ENCODE peak calls at places on chromosome 5, in seven cellular contexts. D is IMR-90, W is H9, I is H1, V is neuronal stem cell, F is mesenchymal stem cell, Y is trophoblast cell. H is an unnamed sample.

GRCh38 chr5:68049053-68049713 is 166.4 kb upstream of the PIK3R1 start:
- DNase-seq in D (no peak), W (no peak), I (no peak), V (no peak), F (no peak), Y (no peak), H (no peak)

GRCh38 chr5:112312295-112312694 is 106.8 kb downstream of the EPB41L4A start:
- DNase-seq in D (no peak), W (no peak), I (no peak), V (no peak), F (no peak), Y (no peak), H (no peak)

GRCh38 chr5:72497823-72498222 is 9.4 kb downstream of the ZNF366 start:
- DNase-seq in D (no peak), W (no peak), I (no peak), V (no peak), F (no peak), Y (no peak), H (no peak)

GRCh38 chr5:28284788-28285187 is 1246.4 kb upstream of the CDH9 start:
- DNase-seq in D (no peak), W (no peak), I (no peak), V (no peak), F (no peak), Y (no peak), H (no peak)

GRCh38 chr5:88666761-88667186 is 216.2 kb downstream of the MEF2C start:
- DNase-seq in D (peak; percentile 15), W (peak; percentile 73), I (no peak), V (no peak), F (peak; percentile 56), Y (no peak), H (peak; percentile 61)

GRCh38 chr5:35884125-35884788 is 27.6 kb downstream of the IL7R start:
- DNase-seq in D (peak; percentile 90), W (peak; percentile 30), I (no peak), V (no peak), F (peak; percentile 91), Y (peak; percentile 99), H (peak; percentile 94)

GRCh38 chr5:73448451-73449136 is at the start of gene FOXD1:
- DNase-seq in D (peak; percentile 97), W (peak; percentile 93), I (peak; percentile 88), V (no peak), F (peak; percentile 94), Y (peak; percentile 74), H (peak; percentile 94)

GRCh38 chr5:14767942-14768837 is 103.4 kb downstream of the ANKH start:
- DNase-seq in D (no peak), W (no peak), I (no peak), V (no peak), F (no peak), Y (no peak), H (no peak)

GRCh38 chr5:90941002-90941720 is 382.6 kb downstream of the ADGRV1 start:
- DNase-seq in D (no peak), W (no peak), I (no peak), V (no peak), F (no peak), Y (no peak), H (no peak)

GRCh38 chr5:175035882-175036533 is 311.6 kb downstream of the MSX2 start:
- DNase-seq in D (no peak), W (no peak), I (no peak), V (no peak), F (no peak), Y (no peak), H (peak; percentile 28)

GRCh38 chr5:56766926-56767325 is 48.4 kb upstream of the MAP3K1 start:
- DNase-seq in D (no peak), W (no peak), I (no peak), V (no peak), F (no peak), Y (no peak), H (no peak)

GRCh38 chr5:180095545-180095944 is 24.0 kb upstream of the RNF130 start:
- DNase-seq in D (no peak), W (no peak), I (no peak), V (no peak), F (no peak), Y (no peak), H (no peak)

GRCh38 chr5:111779260-111780254 is 22.6 kb upstream of the NREP start:
- DNase-seq in D (peak; percentile 39), W (no peak), I (no peak), V (no peak), F (peak; percentile 56), Y (no peak), H (no peak)

GRCh38 chr5:43315262-43315661 is 2.0 kb upstream of the HMGCS1 start:
- DNase-seq in D (peak; percentile 57), W (no peak), I (no peak), V (no peak), F (peak; percentile 26), Y (peak; percentile 93), H (peak; percentile 18)

GRCh38 chr5:125258610-125259009 is 512.2 kb upstream of the ZNF608 start:
- DNase-seq in D (no peak), W (no peak), I (no peak), V (no peak), F (no peak), Y (no peak), H (no peak)

GRCh38 chr5:157219491-157220271 is 39.0 kb downstream of the ITK start:
- DNase-seq in D (no peak), W (no peak), I (no peak), V (no peak), F (no peak), Y (no peak), H (no peak)

GRCh38 chr5:98489021-98489420 is 284.4 kb upstream of the RGMB start:
- DNase-seq in D (no peak), W (no peak), I (no peak), V (no peak), F (no peak), Y (no peak), H (no peak)

GRCh38 chr5:113378486-113378885 is 56.3 kb downstream of the TSSK1B start:
- DNase-seq in D (no peak), W (no peak), I (no peak), V (no peak), F (peak; percentile 11), Y (peak; percentile 22), H (no peak)

GRCh38 chr5:16615737-16616535 is 861 bp downstream of the RETREG1 start:
- DNase-seq in D (no peak), W (peak; percentile 32), I (no peak), V (no peak), F (no peak), Y (no peak), H (no peak)

GRCh38 chr5:96256795-96257470 is 176.1 kb downstream of the PCSK1 start:
- DNase-seq in D (peak; percentile 96), W (no peak), I (no peak), V (no peak), F (peak; percentile 95), Y (peak; percentile 87), H (peak; percentile 41)

GRCh38 chr5:116428966-116429365 is 145.7 kb downstream of the SEMA6A start:
- DNase-seq in D (no peak), W (no peak), I (no peak), V (no peak), F (no peak), Y (no peak), H (no peak)

GRCh38 chr5:456351-457194 is 13.6 kb downstream of the EXOC3 start:
- DNase-seq in D (no peak), W (peak; percentile 21), I (no peak), V (no peak), F (no peak), Y (no peak), H (no peak)

GRCh38 chr5:78779771-78780616 is 131.4 kb upstream of the LHFPL2 start:
- DNase-seq in D (peak; percentile 93), W (no peak), I (no peak), V (no peak), F (peak; percentile 47), Y (no peak), H (peak; percentile 41)

GRCh38 chr5:118290204-118290603 is 698.1 kb downstream of the DTWD2 start:
- DNase-seq in D (no peak), W (no peak), I (no peak), V (no peak), F (no peak), Y (no peak), H (no peak)
- H3K4ac ChIP-seq in D (no peak overlapping the region), W (no peak overlapping the region), I (no peak overlapping the region), V (no peak overlapping the region), F (no peak overlapping the region), Y (no peak overlapping the region), H (no peak overlapping the region)

GRCh38 chr5:65612298-65612907 is 11.7 kb downstream of the TRIM23 start:
- DNase-seq in D (no peak), W (no peak), I (no peak), V (no peak), F (no peak), Y (no peak), H (no peak)
- H3K27ac ChIP-seq in D (no peak overlapping the region), W (no peak overlapping the region), I (no peak overlapping the region), V (no peak overlapping the region), F (peak overlapping the region; percentile 45), Y (no peak overlapping the region), H (no peak overlapping the region)

GRCh38 chr5:122532035-122532434 is 220.0 kb downstream of the SNCAIP start:
- DNase-seq in D (no peak), W (no peak), I (no peak), V (no peak), F (no peak), Y (no peak), H (no peak)

GRCh38 chr5:122533825-122534224 is 221.8 kb downstream of the SNCAIP start:
- DNase-seq in D (no peak), W (no peak), I (no peak), V (no peak), F (no peak), Y (no peak), H (no peak)

DNA sequence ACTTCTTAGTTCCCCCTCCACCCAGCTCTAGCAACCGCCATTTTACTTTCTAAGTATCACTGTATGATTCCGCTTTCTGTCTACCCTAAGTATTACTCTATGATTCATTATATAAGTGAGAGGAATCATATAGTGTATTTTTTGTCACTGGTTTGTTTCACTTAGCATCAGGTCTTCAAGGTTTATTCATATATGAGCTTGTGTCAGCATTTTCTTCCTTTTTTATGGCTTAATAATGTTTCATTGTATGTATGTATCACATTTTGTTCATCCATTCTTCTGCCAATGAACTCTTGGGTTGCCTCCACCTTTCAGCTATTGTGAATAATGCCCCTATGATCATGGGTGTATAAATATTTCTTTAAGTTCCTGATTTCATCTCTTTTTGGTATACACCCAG is 222.8 kb downstream of the SNCAIP start:
- DNase-seq in D (no peak), W (no peak), I (no peak), V (no peak), F (no peak), Y (no peak), H (no peak)
- H3K4ac ChIP-seq in D (no peak overlapping the region), W (no peak overlapping the region), I (no peak overlapping the region), V (no peak overlapping the region), F (no peak overlapping the region), Y (no peak overlapping the region), H (no peak overlapping the region)

GRCh38 chr5:34655354-34655991 is 655 bp upstream of the RAI14 start:
- DNase-seq in D (peak; percentile 90), W (peak; percentile 66), I (peak; percentile 66), V (peak; percentile 42), F (peak; percentile 87), Y (peak; percentile 83), H (peak; percentile 89)

GRCh38 chr5:34656001-34656699 is at the start of gene RAI14:
- DNase-seq in D (peak; percentile 85), W (peak; percentile 84), I (peak; percentile 86), V (peak; percentile 80), F (peak; percentile 82), Y (peak; percentile 88), H (peak; percentile 92)

GRCh38 chr5:34658023-34658422 is 1.9 kb downstream of the RAI14 start:
- DNase-seq in D (peak; percentile 66), W (no peak), I (no peak), V (no peak), F (peak; percentile 53), Y (no peak), H (peak; percentile 50)

GRCh38 chr5:34657550-34657921 is 1.4 kb downstream of the RAI14 start:
- DNase-seq in D (peak; percentile 42), W (no peak), I (no peak), V (no peak), F (peak; percentile 72), Y (peak; percentile 57), H (peak; percentile 72)

GRCh38 chr5:34656700-34657549 is 797 bp downstream of the RAI14 start:
- DNase-seq in D (no peak), W (no peak), I (no peak), V (no peak), F (no peak), Y (peak; percentile 31), H (no peak)
- H3K27ac ChIP-seq in D (peak overlapping the region; percentile 100), W (peak overlapping the region; percentile 33), I (peak overlapping the region; percentile 76), V (peak overlapping the region; percentile 73), F (peak overlapping the region; percentile 95), Y (peak overlapping the region; percentile 94), H (peak overlapping the region; percentile 99)